ENCODE peak calls at places on chromosomes 11 and 22, in four cellular contexts. U is upper lobe of right lung, J is tibial artery, Z is nucleus accumbens. C is an unnamed sample.

GRCh38 chr11:114057147-114057546 is 2.4 kb upstream of the ZBTB16 start:
- DNase-seq in U (peak), J (no peak), Z (no peak), C (no peak)

GRCh38 chr11:92653448-92653847 is 316.0 kb upstream of the MTNR1B start:
- DNase-seq in U (no peak), J (no peak), Z (no peak), C (no peak)

GRCh38 chr22:31102441-31103081 is 4.8 kb downstream of the SELENOM start:
- DNase-seq in U (no peak), J (peak), Z (no peak), C (peak)

GRCh38 chr22:37431811-37432707 is 4.8 kb upstream of the ELFN2 start:
- DNase-seq in U (no peak), J (no peak), Z (no peak), C (peak)

GRCh38 chr22:43776081-43776670 is 35.9 kb downstream of the EFCAB6 start:
- DNase-seq in U (no peak), J (no peak), Z (no peak), C (no peak)

GRCh38 chr11:13152264-13152663 is 125.3 kb upstream of the BMAL1 start:
- DNase-seq in U (no peak), J (no peak), Z (no peak), C (no peak)

GRCh38 chr11:117219001-117219400 is 12.9 kb downstream of the PCSK7 start:
- DNase-seq in U (peak), J (peak), Z (no peak), C (no peak)

GRCh38 chr11:35949242-35949641 is 5.4 kb downstream of the LDLRAD3 start:
- DNase-seq in U (no peak), J (no peak), Z (no peak), C (no peak)

GRCh38 chr11:75597636-75598035 is 35.6 kb downstream of the SERPINH1 start:
- DNase-seq in U (no peak), J (no peak), Z (no peak), C (peak)

GRCh38 chr22:42959472-42960145 is 55.3 kb downstream of the PACSIN2 start:
- DNase-seq in U (no peak), J (peak), Z (no peak), C (peak)

GRCh38 chr22:20550851-20551744 is 43.7 kb downstream of the MED15 start:
- DNase-seq in U (no peak), J (peak), Z (peak), C (no peak)

GRCh38 chr11:35168606-35169200 is 29.7 kb downstream of the CD44 start:
- DNase-seq in U (no peak), J (no peak), Z (no peak), C (no peak)

GRCh38 chr11:119691020-119691666 is 37.9 kb downstream of the NECTIN1 start:
- DNase-seq in U (no peak), J (no peak), Z (no peak), C (no peak)

GRCh38 chr11:3137486-3138177 is 27.5 kb downstream of the OSBPL5 start:
- DNase-seq in U (peak), J (peak), Z (no peak), C (no peak)

GRCh38 chr11:18657696-18658095 is 23.6 kb upstream of the SPTY2D1 start:
- DNase-seq in U (no peak), J (no peak), Z (no peak), C (no peak)

GRCh38 chr11:119016216-119017009 is 1.7 kb downstream of the RPS25 start:
- DNase-seq in U (no peak), J (no peak), Z (no peak), C (no peak)

GRCh38 chr22:20079745-20080444 is at the start of gene DGCR8:
- DNase-seq in U (peak), J (peak), Z (peak), C (peak)

GRCh38 chr11:111344032-111344431 is 35.0 kb downstream of the POU2AF1 start:
- DNase-seq in U (no peak), J (peak), Z (no peak), C (no peak)

GRCh38 chr11:47587733-47588326 is 1.4 kb downstream of the FAM180B start:
- DNase-seq in U (peak), J (peak), Z (no peak), C (no peak)

GRCh38 chr22:49724030-49724892 is 103.4 kb downstream of the BRD1 start:
- DNase-seq in U (peak), J (peak), Z (no peak), C (no peak)

GRCh38 chr11:131109256-131109655 is 193.0 kb upstream of the SNX19 start:
- DNase-seq in U (no peak), J (no peak), Z (no peak), C (no peak)

GRCh38 chr22:39290724-39291161 is 28.7 kb downstream of the RPL3 start:
- DNase-seq in U (no peak), J (no peak), Z (no peak), C (no peak)

GRCh38 chr11:117200813-117201515 is 1.8 kb downstream of the TAGLN start:
- DNase-seq in U (no peak), J (no peak), Z (no peak), C (no peak)

GRCh38 chr11:3216027-3216525 is 2.5 kb downstream of the MRGPRG start:
- DNase-seq in U (no peak), J (peak), Z (no peak), C (no peak)

GRCh38 chr11:57644748-57645715 is 4.7 kb downstream of the YPEL4 start:
- DNase-seq in U (peak), J (peak), Z (peak), C (peak)

GRCh38 chr11:65588199-65589054 is 7.2 kb downstream of the KCNK7 start:
- DNase-seq in U (peak), J (peak), Z (no peak), C (no peak)

GRCh38 chr11:15884131-15884530 is 472.2 kb downstream of the SOX6 start:
- DNase-seq in U (no peak), J (no peak), Z (no peak), C (no peak)

GRCh38 chr11:12890476-12890875 is 118.6 kb upstream of the RASSF10 start:
- DNase-seq in U (no peak), J (no peak), Z (no peak), C (no peak)

GRCh38 chr22:50059185-50059880 is 1.2 kb upstream of the TTLL8 start:
- DNase-seq in U (no peak), J (no peak), Z (no peak), C (peak)

GRCh38 chr22:45064313-45065268 is 54.8 kb upstream of the PHF21B start:
- DNase-seq in U (no peak), J (no peak), Z (no peak), C (no peak)

GRCh38 chr11:120235024-120235628 is 4.8 kb upstream of the POU2F3 start:
- DNase-seq in U (peak), J (no peak), Z (no peak), C (no peak)

GRCh38 chr11:6812391-6813005 is 13.0 kb upstream of the OR6A2 start:
- DNase-seq in U (no peak), J (no peak), Z (peak), C (peak)

GRCh38 chr22:41094036-41094435 is 1.6 kb downstream of the EP300 start:
- DNase-seq in U (no peak), J (no peak), Z (no peak), C (no peak)

GRCh38 chr11:74325649-74326645 is 14.5 kb upstream of the P4HA3 start:
- DNase-seq in U (peak), J (peak), Z (peak), C (no peak)

GRCh38 chr11:106706355-106706754 is 311.9 kb downstream of the GUCY1A2 start:
- DNase-seq in U (no peak), J (no peak), Z (no peak), C (peak)

GRCh38 chr11:73308003-73308962 is at the start of gene ARHGEF17:
- DNase-seq in U (peak), J (peak), Z (peak), C (peak)

GRCh38 chr11:67160045-67160444 is 41.0 kb downstream of the KDM2A start:
- DNase-seq in U (no peak), J (no peak), Z (no peak), C (no peak)

GRCh38 chr11:87322570-87322969 is 284.8 kb downstream of the TMEM135 start:
- DNase-seq in U (no peak), J (no peak), Z (no peak), C (no peak)

GRCh38 chr11:1272531-1272930 is 36.9 kb downstream of the TOLLIP start:
- DNase-seq in U (no peak), J (no peak), Z (no peak), C (no peak)

GRCh38 chr11:70739811-70740474 is 341.6 kb downstream of the CTTN start:
- DNase-seq in U (peak), J (no peak), Z (no peak), C (no peak)